ENCODE peak calls at places on chromosomes 7 and 10, in four cellular contexts. E is transverse colon, O is NCI-H2029 treated with DMSO at 0.1 percent for 48 hours, N is NCI-H1105. D is an unnamed sample.

GRCh38 chr7:78714302-78714857 is 739.1 kb downstream of the MAGI2 start:
- DNase-seq in O (no peak), N (no peak), E (no peak), D (no peak)

GRCh38 chr7:112167144-112167543 is 39.1 kb downstream of the DOCK4 start:
- DNase-seq in E (no peak), N (no peak), O (no peak), D (no peak)

GRCh38 chr7:31314781-31315180 is 25.7 kb downstream of the NEUROD6 start:
- DNase-seq in N (no peak), O (no peak), E (no peak), D (no peak)

GRCh38 chr10:122154733-122155366 is 116.2 kb upstream of the BTBD16 start:
- DNase-seq in N (no peak), E (no peak), O (no peak), D (peak)

GRCh38 chr7:147674705-147675104 is 915.9 kb upstream of the C7orf33 start:
- DNase-seq in O (no peak), N (no peak), E (no peak), D (no peak)

GRCh38 chr10:48845512-48845911 is 94.1 kb downstream of the LRRC18 start:
- DNase-seq in E (no peak), O (no peak), N (no peak), D (no peak)

GRCh38 chr7:2954433-2954853 is 89.2 kb downstream of the CARD11 start:
- DNase-seq in E (peak), O (no peak), N (no peak), D (no peak)

GRCh38 chr7:99041526-99041925 is 102.4 kb downstream of the SMURF1 start:
- DNase-seq in O (no peak), N (no peak), E (peak), D (no peak)

GRCh38 chr7:94355389-94355788 is 39.3 kb upstream of the COL1A2 start:
- DNase-seq in N (no peak), E (no peak), O (no peak), D (no peak)

GRCh38 chr10:45418859-45419672 is 45.0 kb downstream of the ALOX5 start:
- DNase-seq in N (no peak), E (peak), O (no peak), D (peak)

GRCh38 chr10:126972622-126973414 is 67.6 kb downstream of the DOCK1 start:
- DNase-seq in N (no peak), E (no peak), O (no peak), D (peak)

GRCh38 chr10:126525326-126525725 is 137.0 kb upstream of the ADAM12 start:
- DNase-seq in O (no peak), E (no peak), N (no peak), D (no peak)

GRCh38 chr10:108358912-108359311 is 1194.4 kb upstream of the SORCS1 start:
- DNase-seq in N (no peak), E (no peak), O (no peak), D (peak)

GRCh38 chr10:88651131-88651541 is 13.1 kb upstream of the LIPF start:
- DNase-seq in O (no peak), N (no peak), E (no peak), D (peak)

GRCh38 chr7:73960548-73960947 is 67.4 kb upstream of the ELN start:
- DNase-seq in E (peak), O (no peak), N (no peak), D (no peak)

GRCh38 chr7:83547526-83547925 is 101.4 kb downstream of the SEMA3E start:
- DNase-seq in E (no peak), O (peak), N (peak), D (peak)

GRCh38 chr10:69456880-69457693 is 5.8 kb downstream of the TSPAN15 start:
- DNase-seq in N (no peak), O (no peak), E (no peak), D (no peak)

GRCh38 chr7:44438851-44439250 is 51.6 kb downstream of the NUDCD3 start:
- DNase-seq in N (no peak), E (no peak), O (no peak), D (peak)

GRCh38 chr10:73169320-73169719 is 1.4 kb downstream of the FAM149B1 start:
- DNase-seq in E (no peak), N (no peak), O (no peak), D (no peak)

GRCh38 chr10:102113956-102114857 is 6.0 kb downstream of the LDB1 start:
- DNase-seq in O (no peak), E (peak), N (no peak), D (peak)

GRCh38 chr10:80530251-80530650 is 7.5 kb upstream of the SH2D4B start:
- DNase-seq in O (no peak), N (no peak), E (peak), D (peak)

GRCh38 chr10:67553266-67553665 is 142.7 kb downstream of the CTNNA3 start:
- DNase-seq in N (no peak), O (no peak), E (no peak), D (no peak)

GRCh38 chr10:110446954-110447608 is 50.6 kb upstream of the DUSP5 start:
- DNase-seq in N (no peak), E (no peak), O (no peak), D (peak)

GRCh38 chr10:18549105-18549504 is 102.3 kb downstream of the NSUN6 start:
- DNase-seq in O (no peak), N (no peak), E (no peak), D (no peak)

GRCh38 chr10:85548038-85548437 is 818.6 kb downstream of the GRID1 start:
- DNase-seq in E (peak), O (no peak), N (peak), D (no peak)

GRCh38 chr10:61793760-61794713 is 107.5 kb upstream of the ARID5B start:
- DNase-seq in E (no peak), N (peak), O (peak), D (peak)

GRCh38 chr10:329361-330099 is 194.3 kb downstream of the ZMYND11 start:
- DNase-seq in E (peak), N (no peak), O (peak), D (peak)

GRCh38 chr10:49309691-49310371 is 10.9 kb downstream of the C10orf71 start:
- DNase-seq in E (no peak), O (no peak), N (no peak), D (no peak)

GRCh38 chr10:69835875-69836727 is 34.4 kb downstream of the COL13A1 start:
- DNase-seq in N (no peak), O (peak), E (no peak), D (no peak)

GRCh38 chr10:74290703-74291102 is 139.7 kb downstream of the ADK start:
- DNase-seq in E (no peak), O (no peak), N (no peak), D (peak)

D was measured in foreskin fibroblast.